ENCODE peak calls at places on chromosome 11, in four cellular contexts. U, R, N and S are unnamed samples.

GRCh38 chr11:120337896-120338840 is 2.0 kb downstream of the ARHGEF12 start:
- DNase-seq in U (no peak), R (no peak), N (no peak), S (no peak)

GRCh38 chr11:69010964-69011623 is 2.0 kb downstream of the MRGPRF start:
- DNase-seq in U (peak), R (peak), N (no peak), S (no peak)

GRCh38 chr11:108871152-108871551 is 206.3 kb downstream of the DDX10 start:
- DNase-seq in U (no peak), R (no peak), N (no peak), S (no peak)

GRCh38 chr11:121575963-121576290 is 123.2 kb upstream of the SORL1-AS1 start:
- DNase-seq in U (no peak), R (no peak), N (no peak), S (no peak)

GRCh38 chr11:7971846-7972245 is 6.6 kb upstream of the NLRP10 start:
- DNase-seq in U (no peak), R (no peak), N (no peak), S (no peak)

GRCh38 chr11:122046846-122047245 is 69.2 kb downstream of the BLID start:
- DNase-seq in U (no peak), R (no peak), N (no peak), S (no peak)

GRCh38 chr11:37804666-37805065 is 1206.6 kb upstream of the RAG2 start:
- DNase-seq in U (no peak), R (no peak), N (no peak), S (no peak)

GRCh38 chr11:59615132-59615636 is 390 bp downstream of the OSBP start:
- DNase-seq in U (peak), R (peak), N (peak), S (no peak)

GRCh38 chr11:74069146-74070046 is 60.5 kb upstream of the UCP3 start:
- DNase-seq in U (no peak), R (no peak), N (no peak), S (no peak)

GRCh38 chr11:10592331-10592730 is 23.9 kb upstream of the LYVE1 start:
- DNase-seq in U (no peak), R (peak), N (no peak), S (no peak)

GRCh38 chr11:88484873-88485621 is 147.5 kb upstream of the CTSC start:
- DNase-seq in U (peak), R (peak), N (no peak), S (peak)

GRCh38 chr11:119700536-119701346 is 28.3 kb downstream of the NECTIN1 start:
- DNase-seq in U (no peak), R (no peak), N (no peak), S (no peak)

GRCh38 chr11:17528181-17528691 is 16.0 kb downstream of the USH1C start:
- DNase-seq in U (no peak), R (no peak), N (no peak), S (peak)

GRCh38 chr11:69278091-69278867 is 15.7 kb upstream of the MYEOV start:
- DNase-seq in U (peak), R (no peak), N (no peak), S (no peak)

GRCh38 chr11:113894421-113894996 is 10.1 kb upstream of the HTR3B start:
- DNase-seq in U (no peak), R (no peak), N (peak), S (no peak)

GRCh38 chr11:12269104-12269441 is 108.3 kb upstream of the PARVA start:
- DNase-seq in U (no peak), R (no peak), N (no peak), S (no peak)

GRCh38 chr11:67073908-67074307 is 17.3 kb downstream of the RHOD start:
- DNase-seq in U (no peak), R (no peak), N (no peak), S (no peak)

GRCh38 chr11:57323503-57324153 is 1.1 kb downstream of the TNKS1BP1 start:
- DNase-seq in U (no peak), R (no peak), N (no peak), S (no peak)

GRCh38 chr11:47819743-47820142 is 28.4 kb downstream of the NUP160 start:
- DNase-seq in U (no peak), R (no peak), N (no peak), S (no peak)

GRCh38 chr11:113238721-113239120 is 75.7 kb upstream of the TTC12 start:
- DNase-seq in U (no peak), R (no peak), N (no peak), S (no peak)

GRCh38 chr11:61361237-61361636 is 445 bp downstream of the CYB561A3 start:
- DNase-seq in U (no peak), R (no peak), N (no peak), S (no peak)

GRCh38 chr11:63710476-63711217 is 29.3 kb downstream of the RTN3 start:
- DNase-seq in U (no peak), R (no peak), N (no peak), S (no peak)

GRCh38 chr11:57406337-57406904 is 16.0 kb upstream of the PRG2 start:
- DNase-seq in U (no peak), R (no peak), N (no peak), S (no peak)

GRCh38 chr11:88169481-88169880 is 5.8 kb downstream of the RAB38 start:
- DNase-seq in U (no peak), R (no peak), N (no peak), S (no peak)

GRCh38 chr11:65047581-65048422 is 6.8 kb downstream of the SAC3D1 start:
- DNase-seq in U (peak), R (no peak), N (no peak), S (peak)

GRCh38 chr11:111548542-111548941 is 8.0 kb downstream of the LAYN start:
- DNase-seq in U (no peak), R (no peak), N (no peak), S (no peak)
- TF ChIP-seq POLR2AphosphoS5 in U (no peak), R (no peak), N (no peak), S (no peak)

GRCh38 chr11:62573592-62574362 is at the start of gene EEF1G:
- DNase-seq in U (peak), R (peak), N (peak), S (peak)
- TF ChIP-seq POLR2A in U (peak), R (peak), N (peak), S (peak)

GRCh38 chr11:2928605-2929510 is at the start of gene PHLDA2:
- DNase-seq in U (peak), R (peak), N (no peak), S (no peak)
- TF ChIP-seq POLR2AphosphoS5 in U (peak), R (peak), N (no peak), S (no peak)

GRCh38 chr11:45859661-45860140 is 12.4 kb downstream of the CRY2 start:
- DNase-seq in U (peak), R (no peak), N (peak), S (no peak)
- TF ChIP-seq POLR2A in U (no peak), R (no peak), N (no peak), S (no peak)